ENCODE peak calls at places on chromosome 2, in nine cellular contexts. One of them, this sample, is unnamed.

GRCh38 chr2:237459741-237460174 is 27.3 kb upstream of the MLPH start:
- DNase-seq in stimulated activated CD8-positive, alpha-beta memory T cell treated with anti-CD3 and anti-CD28 coated beads, Interleukin-12 subunit alpha, Interleukin-12 subunit beta, amount 100 ng/mL, for 1 hour: no peak
- DNase-seq in SK-N-MC: no peak
- DNase-seq in colonic mucosa: no peak
- DNase-seq in AG10803: peak
- DNase-seq in heart right ventricle: no peak
- DNase-seq in A673: no peak
- DNase-seq in astrocyte of the spinal cord: peak
- DNase-seq in stimulated activated CD4-positive, alpha-beta T cell treated with anti-CD3 and anti-CD28 coated beads, Interleukin-1b, Interleukin-23, amount 100 ng/mL, for 24 hours: no peak
- DNase-seq in this sample: peak

GRCh38 chr2:185643434-185643833 is 95.2 kb upstream of the FSIP2 start:
- DNase-seq in stimulated activated CD8-positive, alpha-beta memory T cell treated with anti-CD3 and anti-CD28 coated beads, Interleukin-12 subunit alpha, Interleukin-12 subunit beta, amount 100 ng/mL, for 1 hour: no peak
- DNase-seq in SK-N-MC: no peak
- DNase-seq in colonic mucosa: no peak
- DNase-seq in AG10803: no peak
- DNase-seq in heart right ventricle: no peak
- DNase-seq in A673: no peak
- DNase-seq in astrocyte of the spinal cord: no peak
- DNase-seq in stimulated activated CD4-positive, alpha-beta T cell treated with anti-CD3 and anti-CD28 coated beads, Interleukin-1b, Interleukin-23, amount 100 ng/mL, for 24 hours: no peak
- DNase-seq in this sample: peak

GRCh38 chr2:120958623-120959366 is 223.1 kb downstream of the GLI2 start:
- DNase-seq in stimulated activated CD8-positive, alpha-beta memory T cell treated with anti-CD3 and anti-CD28 coated beads, Interleukin-12 subunit alpha, Interleukin-12 subunit beta, amount 100 ng/mL, for 1 hour: no peak
- DNase-seq in SK-N-MC: no peak
- DNase-seq in colonic mucosa: peak
- DNase-seq in AG10803: no peak
- DNase-seq in heart right ventricle: no peak
- DNase-seq in A673: peak
- DNase-seq in astrocyte of the spinal cord: peak
- DNase-seq in stimulated activated CD4-positive, alpha-beta T cell treated with anti-CD3 and anti-CD28 coated beads, Interleukin-1b, Interleukin-23, amount 100 ng/mL, for 24 hours: no peak
- DNase-seq in this sample: no peak

GRCh38 chr2:9110346-9110884 is 96.2 kb upstream of the ASAP2 start:
- DNase-seq in stimulated activated CD8-positive, alpha-beta memory T cell treated with anti-CD3 and anti-CD28 coated beads, Interleukin-12 subunit alpha, Interleukin-12 subunit beta, amount 100 ng/mL, for 1 hour: no peak
- DNase-seq in SK-N-MC: no peak
- DNase-seq in colonic mucosa: no peak
- DNase-seq in AG10803: no peak
- DNase-seq in heart right ventricle: no peak
- DNase-seq in A673: no peak
- DNase-seq in astrocyte of the spinal cord: no peak
- DNase-seq in stimulated activated CD4-positive, alpha-beta T cell treated with anti-CD3 and anti-CD28 coated beads, Interleukin-1b, Interleukin-23, amount 100 ng/mL, for 24 hours: no peak
- DNase-seq in this sample: no peak

GRCh38 chr2:27849558-27849957 is 40.6 kb downstream of the RBKS start:
- DNase-seq in stimulated activated CD8-positive, alpha-beta memory T cell treated with anti-CD3 and anti-CD28 coated beads, Interleukin-12 subunit alpha, Interleukin-12 subunit beta, amount 100 ng/mL, for 1 hour: no peak
- DNase-seq in SK-N-MC: no peak
- DNase-seq in colonic mucosa: no peak
- DNase-seq in AG10803: no peak
- DNase-seq in heart right ventricle: no peak
- DNase-seq in A673: no peak
- DNase-seq in astrocyte of the spinal cord: no peak
- DNase-seq in stimulated activated CD4-positive, alpha-beta T cell treated with anti-CD3 and anti-CD28 coated beads, Interleukin-1b, Interleukin-23, amount 100 ng/mL, for 24 hours: no peak
- DNase-seq in this sample: peak

GRCh38 chr2:175205523-175205922 is 24.0 kb upstream of the ATP5MC3 start:
- DNase-seq in stimulated activated CD8-positive, alpha-beta memory T cell treated with anti-CD3 and anti-CD28 coated beads, Interleukin-12 subunit alpha, Interleukin-12 subunit beta, amount 100 ng/mL, for 1 hour: no peak
- DNase-seq in SK-N-MC: no peak
- DNase-seq in colonic mucosa: no peak
- DNase-seq in AG10803: no peak
- DNase-seq in heart right ventricle: no peak
- DNase-seq in A673: no peak
- DNase-seq in astrocyte of the spinal cord: peak
- DNase-seq in stimulated activated CD4-positive, alpha-beta T cell treated with anti-CD3 and anti-CD28 coated beads, Interleukin-1b, Interleukin-23, amount 100 ng/mL, for 24 hours: no peak
- DNase-seq in this sample: peak

GRCh38 chr2:111239107-111239506 is 118.4 kb downstream of the BCL2L11 start:
- DNase-seq in stimulated activated CD8-positive, alpha-beta memory T cell treated with anti-CD3 and anti-CD28 coated beads, Interleukin-12 subunit alpha, Interleukin-12 subunit beta, amount 100 ng/mL, for 1 hour: no peak
- DNase-seq in SK-N-MC: no peak
- DNase-seq in colonic mucosa: no peak
- DNase-seq in AG10803: no peak
- DNase-seq in heart right ventricle: no peak
- DNase-seq in A673: no peak
- DNase-seq in astrocyte of the spinal cord: no peak
- DNase-seq in stimulated activated CD4-positive, alpha-beta T cell treated with anti-CD3 and anti-CD28 coated beads, Interleukin-1b, Interleukin-23, amount 100 ng/mL, for 24 hours: no peak
- DNase-seq in this sample: no peak

GRCh38 chr2:200662727-200663126 is 76.9 kb downstream of the AOX1 start:
- DNase-seq in stimulated activated CD8-positive, alpha-beta memory T cell treated with anti-CD3 and anti-CD28 coated beads, Interleukin-12 subunit alpha, Interleukin-12 subunit beta, amount 100 ng/mL, for 1 hour: no peak
- DNase-seq in SK-N-MC: no peak
- DNase-seq in colonic mucosa: no peak
- DNase-seq in AG10803: peak
- DNase-seq in heart right ventricle: no peak
- DNase-seq in A673: no peak
- DNase-seq in astrocyte of the spinal cord: peak
- DNase-seq in stimulated activated CD4-positive, alpha-beta T cell treated with anti-CD3 and anti-CD28 coated beads, Interleukin-1b, Interleukin-23, amount 100 ng/mL, for 24 hours: no peak
- DNase-seq in this sample: peak

GRCh38 chr2:170106441-170106840 is 71.5 kb upstream of the MYO3B start:
- DNase-seq in stimulated activated CD8-positive, alpha-beta memory T cell treated with anti-CD3 and anti-CD28 coated beads, Interleukin-12 subunit alpha, Interleukin-12 subunit beta, amount 100 ng/mL, for 1 hour: no peak
- DNase-seq in SK-N-MC: no peak
- DNase-seq in colonic mucosa: no peak
- DNase-seq in AG10803: no peak
- DNase-seq in heart right ventricle: no peak
- DNase-seq in A673: peak
- DNase-seq in astrocyte of the spinal cord: no peak
- DNase-seq in stimulated activated CD4-positive, alpha-beta T cell treated with anti-CD3 and anti-CD28 coated beads, Interleukin-1b, Interleukin-23, amount 100 ng/mL, for 24 hours: no peak
- DNase-seq in this sample: no peak

GRCh38 chr2:54589340-54590215 is 133.5 kb downstream of the SPTBN1 start:
- DNase-seq in stimulated activated CD8-positive, alpha-beta memory T cell treated with anti-CD3 and anti-CD28 coated beads, Interleukin-12 subunit alpha, Interleukin-12 subunit beta, amount 100 ng/mL, for 1 hour: no peak
- DNase-seq in SK-N-MC: no peak
- DNase-seq in colonic mucosa: peak
- DNase-seq in AG10803: no peak
- DNase-seq in heart right ventricle: no peak
- DNase-seq in A673: peak
- DNase-seq in astrocyte of the spinal cord: no peak
- DNase-seq in stimulated activated CD4-positive, alpha-beta T cell treated with anti-CD3 and anti-CD28 coated beads, Interleukin-1b, Interleukin-23, amount 100 ng/mL, for 24 hours: no peak
- DNase-seq in this sample: no peak

GRCh38 chr2:11495844-11496271 is 29.9 kb upstream of the E2F6 start:
- DNase-seq in stimulated activated CD8-positive, alpha-beta memory T cell treated with anti-CD3 and anti-CD28 coated beads, Interleukin-12 subunit alpha, Interleukin-12 subunit beta, amount 100 ng/mL, for 1 hour: no peak
- DNase-seq in SK-N-MC: no peak
- DNase-seq in colonic mucosa: no peak
- DNase-seq in AG10803: no peak
- DNase-seq in heart right ventricle: peak
- DNase-seq in A673: no peak
- DNase-seq in astrocyte of the spinal cord: no peak
- DNase-seq in stimulated activated CD4-positive, alpha-beta T cell treated with anti-CD3 and anti-CD28 coated beads, Interleukin-1b, Interleukin-23, amount 100 ng/mL, for 24 hours: no peak
- DNase-seq in this sample: no peak

GRCh38 chr2:188975497-188976102 is 1.4 kb downstream of the COL3A1 start:
- DNase-seq in stimulated activated CD8-positive, alpha-beta memory T cell treated with anti-CD3 and anti-CD28 coated beads, Interleukin-12 subunit alpha, Interleukin-12 subunit beta, amount 100 ng/mL, for 1 hour: no peak
- DNase-seq in SK-N-MC: no peak
- DNase-seq in colonic mucosa: peak
- DNase-seq in AG10803: peak
- DNase-seq in heart right ventricle: no peak
- DNase-seq in A673: peak
- DNase-seq in astrocyte of the spinal cord: peak
- DNase-seq in stimulated activated CD4-positive, alpha-beta T cell treated with anti-CD3 and anti-CD28 coated beads, Interleukin-1b, Interleukin-23, amount 100 ng/mL, for 24 hours: no peak
- DNase-seq in this sample: peak